ENCODE peak calls at places on chromosomes 1 and 21, in five cellular contexts. A is fibroblast of lung, N is AG04450, Y is WTC11, E is fibroblast of mammary gland. L is an unnamed sample.

GRCh38 chr1:119689511-119689910 is 22.2 kb upstream of the PHGDH start:
- DNase-seq in A (no peak), N (no peak), Y (no peak), E (no peak), L (no peak)

GRCh38 chr1:204018460-204018859 is 54.5 kb upstream of the SOX13 start:
- DNase-seq in A (no peak), N (no peak), Y (no peak), E (no peak), L (no peak)

GRCh38 chr1:156618853-156619581 is at the start of gene HAPLN2:
- DNase-seq in A (no peak), N (no peak), Y (peak; percentile 79), E (no peak), L (no peak)

GRCh38 chr1:163785868-163786267 is 464.1 kb downstream of the NUF2 start:
- DNase-seq in A (no peak), N (no peak), Y (no peak), E (no peak), L (no peak)

GRCh38 chr1:89637496-89637895 is 4.6 kb downstream of the LRRC8C start:
- DNase-seq in A (no peak), N (no peak), Y (no peak), E (no peak), L (no peak)

GRCh38 chr1:18681423-18681835 is 50.8 kb downstream of the PAX7 start:
- DNase-seq in A (peak; percentile 26), N (no peak), Y (no peak), E (peak; percentile 31), L (no peak)

GRCh38 chr1:96804649-96805048 is 83.1 kb downstream of the PTBP2 start:
- DNase-seq in A (no peak), N (no peak), Y (no peak), E (no peak), L (no peak)

GRCh38 chr1:52192024-52192423 is 50.1 kb downstream of the ZFYVE9 start:
- DNase-seq in A (no peak), N (no peak), Y (no peak), E (no peak), L (no peak)

GRCh38 chr1:2552189-2552588 is 4.0 kb upstream of the TNFRSF14 start:
- DNase-seq in A (no peak), N (no peak), Y (no peak), E (no peak), L (no peak)

GRCh38 chr1:60831780-60832179 is 250.6 kb upstream of the NFIA start:
- DNase-seq in A (no peak), N (no peak), Y (no peak), E (no peak), L (no peak)

GRCh38 chr1:54476231-54477109 is 70.3 kb upstream of the SSBP3 start:
- DNase-seq in A (no peak), N (no peak), Y (no peak), E (no peak), L (no peak)

GRCh38 chr21:15730484-15731242 is 881 bp downstream of the USP25 start:
- DNase-seq in A (no peak), N (no peak), Y (no peak), E (no peak), L (no peak)

GRCh38 chr1:202221911-202222909 is 28.6 kb downstream of the LGR6 start:
- DNase-seq in A (no peak), N (no peak), Y (no peak), E (no peak), L (peak; percentile 86)

GRCh38 chr1:11134352-11135266 is 34.9 kb upstream of the EXOSC10 start:
- DNase-seq in A (peak; percentile 30), N (peak; percentile 39), Y (no peak), E (peak; percentile 47), L (peak; percentile 71)

GRCh38 chr1:222767152-222767571 is 30.2 kb downstream of the FAM177B start:
- DNase-seq in A (no peak), N (no peak), Y (no peak), E (no peak), L (no peak)

GRCh38 chr21:17454315-17455027 is 58.4 kb upstream of the CXADR start:
- DNase-seq in A (peak; percentile 90), N (peak; percentile 44), Y (peak; percentile 90), E (peak; percentile 93), L (peak; percentile 61)

GRCh38 chr1:15218287-15219279 is 28.4 kb upstream of the FHAD1 start:
- DNase-seq in A (peak; percentile 21), N (no peak), Y (no peak), E (peak; percentile 38), L (no peak)

GRCh38 chr21:28737671-28738279 is 254.9 kb downstream of the LTN1 start:
- DNase-seq in A (peak; percentile 39), N (no peak), Y (no peak), E (no peak), L (no peak)

GRCh38 chr21:46553993-46554392 is 50.9 kb downstream of the S100B start:
- DNase-seq in A (no peak), N (no peak), Y (no peak), E (no peak), L (no peak)

GRCh38 chr1:222618001-222618879 is at the start of gene MIA3:
- DNase-seq in A (peak; percentile 27), N (no peak), Y (peak; percentile 76), E (no peak), L (peak; percentile 51)

GRCh38 chr1:42282024-42282579 is 52.9 kb downstream of the FOXJ3 start:
- DNase-seq in A (peak; percentile 70), N (peak; percentile 33), Y (no peak), E (peak; percentile 86), L (no peak)

GRCh38 chr1:98792123-98792522 is 130.6 kb downstream of the SNX7 start:
- DNase-seq in A (peak; percentile 30), N (no peak), Y (no peak), E (peak; percentile 2), L (no peak)

GRCh38 chr1:30818568-30819243 is 61.1 kb upstream of the LAPTM5 start:
- DNase-seq in A (peak; percentile 71), N (no peak), Y (no peak), E (no peak), L (no peak)

GRCh38 chr1:151512801-151513625 is 1.8 kb downstream of the CGN start:
- DNase-seq in A (no peak), N (no peak), Y (peak; percentile 67), E (no peak), L (peak; percentile 78)

GRCh38 chr1:205791568-205792180 is 16.4 kb upstream of the RAB29 start:
- DNase-seq in A (peak; percentile 21), N (no peak), Y (peak; percentile 70), E (peak; percentile 47), L (no peak)

GRCh38 chr1:100703716-100704115 is 15.8 kb upstream of the VCAM1 start:
- DNase-seq in A (peak; percentile 78), N (no peak), Y (no peak), E (no peak), L (no peak)

GRCh38 chr1:208270679-208271111 is 26.5 kb upstream of the PLXNA2 start:
- DNase-seq in A (peak; percentile 45), N (no peak), Y (no peak), E (no peak), L (no peak)

GRCh38 chr1:88753506-88753905 is 69.4 kb downstream of the PKN2 start:
- DNase-seq in A (no peak), N (no peak), Y (no peak), E (no peak), L (no peak)

GRCh38 chr1:3651011-3651938 is 1.0 kb upstream of the TP73 start:
- DNase-seq in A (no peak), N (no peak), Y (peak; percentile 65), E (no peak), L (peak; percentile 55)

GRCh38 chr1:227901906-227902640 is 45.7 kb downstream of the WNT9A start:
- DNase-seq in A (peak; percentile 45), N (no peak), Y (peak; percentile 13), E (peak; percentile 40), L (no peak)
- TF ChIP-seq CTCF in A (no peak), N (no peak), Y (no peak), E (no peak), L (no peak)

GRCh38 chr1:147223740-147224615 is 1.2 kb downstream of the FMO5 start:
- DNase-seq in A (no peak), N (no peak), Y (no peak), E (no peak), L (no peak)

DNA sequence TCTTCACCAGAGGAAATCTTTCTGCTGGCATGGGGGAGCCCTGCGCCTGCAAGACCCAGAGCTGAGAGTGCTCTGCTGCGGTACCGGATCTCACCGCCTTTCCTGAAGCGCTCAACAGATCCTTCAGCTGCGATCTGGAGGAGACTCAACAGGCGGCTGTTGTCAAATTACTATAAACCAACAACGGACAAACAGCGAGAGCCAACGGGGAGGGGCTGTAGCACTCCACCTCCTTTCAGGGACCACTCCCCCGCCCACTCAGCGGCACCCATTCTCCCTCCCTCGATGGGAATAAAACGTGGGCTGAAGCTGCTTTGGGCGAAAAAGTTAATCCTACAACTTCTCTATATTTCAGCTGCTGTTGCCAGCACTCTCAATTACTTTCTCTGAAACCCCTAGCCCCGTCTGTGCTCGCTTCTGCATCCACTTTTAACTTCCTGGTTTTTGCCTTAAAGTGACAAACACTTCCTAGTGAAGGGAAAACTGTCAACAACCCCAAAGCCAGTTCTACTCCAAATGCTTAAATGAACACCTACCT is at the start of gene FMO5:
- DNase-seq in A (peak; percentile 62), N (peak; percentile 45), Y (peak; percentile 67), E (peak; percentile 71), L (no peak)
- TF ChIP-seq CTCF in A (peak; percentile 33), N (peak; percentile 29), Y (no peak), E (no peak), L (no peak)

GRCh38 chr1:161180643-161181042 is 3.3 kb upstream of the B4GALT3 start:
- DNase-seq in A (no peak), N (no peak), Y (no peak), E (peak; percentile 72), L (no peak)
- TF ChIP-seq CTCF in A (peak; percentile 38), N (peak; percentile 35), Y (no peak), E (peak; percentile 49), L (peak; percentile 51)

GRCh38 chr1:176073524-176074157 is 133.4 kb downstream of the COP1 start:
- DNase-seq in A (peak; percentile 61), N (peak; percentile 15), Y (peak; percentile 21), E (peak; percentile 78), L (no peak)
- TF ChIP-seq CTCF in A (peak; percentile 62), N (peak; percentile 67), Y (peak; percentile 67), E (peak; percentile 77), L (peak; percentile 85)

GRCh38 chr1:39818482-39818881 is 29.8 kb upstream of the BMP8B start:
- DNase-seq in A (no peak), N (no peak), Y (no peak), E (no peak), L (no peak)
- TF ChIP-seq CTCF in A (no peak), N (no peak), Y (no peak), E (no peak), L (no peak)

L was measured in RWPE2.